ENCODE peak calls at places on chromosomes 1 and 21, in five cellular contexts. M is body of pancreas, E is mesendoderm, C is ovary, K is heart left ventricle. Z is an unnamed sample.

GRCh38 chr1:150971583-150972416 is 2.8 kb downstream of the CERS2 start:
- DNase-seq in C (no peak), E (peak; percentile 66), K (peak; percentile 28), M (peak; percentile 31), Z (no peak)

GRCh38 chr1:157073944-157074685 is 25.5 kb downstream of the ETV3L start:
- DNase-seq in C (peak; percentile 78), M (peak; percentile 81), E (peak; percentile 81), K (peak; percentile 80), Z (peak; percentile 81)

GRCh38 chr1:151132676-151133338 is 13.6 kb downstream of the SEMA6C start:
- DNase-seq in E (no peak), C (peak; percentile 75), K (no peak), M (no peak), Z (no peak)

GRCh38 chr1:36099681-36100341 is 11.1 kb downstream of the ADPRS start:
- DNase-seq in K (peak; percentile 84), E (peak; percentile 83), M (peak; percentile 76), C (peak; percentile 86), Z (peak; percentile 92)

GRCh38 chr1:116020668-116021272 is 44.5 kb downstream of the SLC22A15 start:
- DNase-seq in M (peak; percentile 67), C (no peak), E (peak; percentile 90), K (peak; percentile 61), Z (peak; percentile 66)

GRCh38 chr1:81234237-81234636 is 566.5 kb upstream of the ADGRL2 start:
- DNase-seq in E (no peak), C (no peak), K (no peak), M (no peak), Z (no peak)

GRCh38 chr21:25313891-25314646 is 293.2 kb downstream of the MRPL39 start:
- DNase-seq in C (no peak), E (no peak), K (no peak), M (no peak), Z (no peak)

GRCh38 chr1:59718064-59718988 is 96.4 kb upstream of the HOOK1 start:
- DNase-seq in C (no peak), K (no peak), E (peak; percentile 46), M (no peak), Z (no peak)

GRCh38 chr1:43451701-43452532 is 1.8 kb downstream of the HYI start:
- DNase-seq in K (no peak), E (no peak), M (no peak), C (peak; percentile 44), Z (peak; percentile 14)

GRCh38 chr1:39981957-39982356 is 27.0 kb downstream of the MFSD2A start:
- DNase-seq in E (peak; percentile 74), K (no peak), M (no peak), C (no peak), Z (no peak)

DNA sequence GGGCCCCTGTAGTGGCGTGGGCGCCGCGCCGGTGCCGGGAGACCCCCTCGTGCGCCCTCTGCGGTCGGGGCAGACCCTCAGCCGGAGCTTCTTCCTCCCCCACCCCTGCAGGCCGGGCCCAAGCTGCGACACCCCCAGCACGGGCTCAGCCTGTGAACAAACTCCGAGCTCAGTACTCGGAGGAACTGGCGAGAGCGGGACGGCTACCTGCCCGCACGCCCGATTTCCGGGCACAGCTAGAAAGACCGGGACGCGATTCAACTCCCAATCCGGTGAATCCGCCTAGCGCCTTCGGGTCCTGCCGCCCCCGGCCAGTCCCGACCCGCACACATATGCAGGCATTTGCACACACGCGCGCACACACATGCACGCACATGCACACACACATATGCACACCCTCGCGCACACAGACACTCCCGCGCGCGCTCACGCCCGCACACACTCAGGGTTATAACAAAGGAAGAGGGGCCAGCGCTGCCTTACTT is 580 bp upstream of the BLACAT1 start:
- DNase-seq in K (peak; percentile 8), C (no peak), M (no peak), E (peak; percentile 77), Z (no peak)
- H3K27me3 ChIP-seq in K (peaks cover 93% of the 10 kb centered on the region), C (peaks cover 5% of the 10 kb centered on the region), M (peaks cover 30% of the 10 kb centered on the region), E (no peaks in the 10 kb centered on the region), Z (no peaks in the 10 kb centered on the region)

GRCh38 chr21:45280178-45280821 is 7.4 kb downstream of the POFUT2 start:
- DNase-seq in C (peak; percentile 26), E (no peak), M (no peak), K (no peak), Z (peak; percentile 14)
- H3K27me3 ChIP-seq in C (no peaks in the 10 kb centered on the region), E (no peaks in the 10 kb centered on the region), M (no peaks in the 10 kb centered on the region), K (no peaks in the 10 kb centered on the region), Z (no peaks in the 10 kb centered on the region)

GRCh38 chr1:205483372-205483771 is 21.1 kb upstream of the CDK18 start:
- DNase-seq in K (no peak), C (no peak), E (no peak), M (no peak), Z (no peak)

GRCh38 chr1:205480349-205481278 is 23.9 kb upstream of the CDK18 start:
- DNase-seq in E (no peak), M (no peak), K (no peak), C (no peak), Z (no peak)

GRCh38 chr1:205481279-205481617 is 23.2 kb upstream of the CDK18 start:
- DNase-seq in K (no peak), C (no peak), M (no peak), E (no peak), Z (no peak)

GRCh38 chr1:205484985-205485967 is 19.2 kb upstream of the CDK18 start:
- DNase-seq in K (peak; percentile 58), C (peak; percentile 82), E (peak; percentile 89), M (peak; percentile 76), Z (peak; percentile 84)

GRCh38 chr1:205481629-205482071 is 22.8 kb upstream of the CDK18 start:
- DNase-seq in M (peak; percentile 13), E (no peak), C (no peak), K (no peak), Z (no peak)
- H3K27me3 ChIP-seq in M (no peaks in the 10 kb centered on the region), E (no peaks in the 10 kb centered on the region), C (no peaks in the 10 kb centered on the region), K (peaks cover 41% of the 10 kb centered on the region), Z (no peaks in the 10 kb centered on the region)

DNA sequence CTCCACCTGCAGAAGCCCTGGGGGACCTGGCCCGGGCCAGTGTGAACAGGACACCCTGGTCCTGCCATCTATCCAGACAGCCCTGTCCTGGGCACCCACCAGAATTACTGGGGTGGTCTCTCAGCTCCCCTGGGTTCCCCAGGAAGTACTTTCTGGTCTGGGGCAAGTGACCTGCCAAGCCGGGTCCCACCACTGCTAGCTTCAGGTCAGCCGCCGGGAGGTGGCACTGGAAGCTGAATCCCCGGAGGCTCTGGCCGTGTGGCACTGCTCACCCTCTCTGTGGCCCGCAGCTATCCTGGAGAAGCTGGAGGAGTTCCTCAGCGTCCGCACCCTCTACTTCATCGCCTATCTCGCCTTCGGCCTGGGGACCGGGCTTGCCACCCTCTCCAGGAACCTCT is 21.3 kb downstream of the SLC45A1 start:
- DNase-seq in E (no peak), M (no peak), K (no peak), C (no peak), Z (no peak)
- H3K27me3 ChIP-seq in E (no peaks in the 10 kb centered on the region), M (no peaks in the 10 kb centered on the region), K (no peaks in the 10 kb centered on the region), C (no peaks in the 10 kb centered on the region), Z (no peaks in the 10 kb centered on the region)

GRCh38 chr1:220892086-220892376 is 12.8 kb downstream of the HLX start:
- DNase-seq in M (no peak), E (no peak), K (no peak), C (no peak), Z (no peak)
- H3K27me3 ChIP-seq in M (peaks cover 42% of the 10 kb centered on the region), E (peaks cover 96% of the 10 kb centered on the region), K (peaks cover 100% of the 10 kb centered on the region), C (peaks cover 7% of the 10 kb centered on the region), Z (no peaks in the 10 kb centered on the region)

DNA sequence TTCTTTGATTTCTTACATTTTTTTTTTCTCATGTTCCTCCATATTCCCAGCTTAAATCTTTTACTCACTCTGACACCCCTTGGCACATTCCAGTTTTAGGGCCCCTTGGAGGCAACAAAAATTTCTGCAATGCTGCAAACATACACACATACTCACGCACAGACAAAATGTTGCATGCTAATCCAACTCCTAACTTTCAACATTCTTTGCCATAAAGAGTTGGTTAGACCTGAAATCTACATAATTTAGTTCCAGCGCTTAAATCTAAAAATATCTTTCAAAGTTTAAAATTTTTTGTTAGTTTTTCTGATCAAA is 103.9 kb downstream of the PTPN14 start:
- DNase-seq in C (no peak), K (no peak), M (no peak), E (no peak), Z (no peak)
- H3K27me3 ChIP-seq in C (no peaks in the 10 kb centered on the region), K (no peaks in the 10 kb centered on the region), M (no peaks in the 10 kb centered on the region), E (no peaks in the 10 kb centered on the region), Z (no peaks in the 10 kb centered on the region)

DNA sequence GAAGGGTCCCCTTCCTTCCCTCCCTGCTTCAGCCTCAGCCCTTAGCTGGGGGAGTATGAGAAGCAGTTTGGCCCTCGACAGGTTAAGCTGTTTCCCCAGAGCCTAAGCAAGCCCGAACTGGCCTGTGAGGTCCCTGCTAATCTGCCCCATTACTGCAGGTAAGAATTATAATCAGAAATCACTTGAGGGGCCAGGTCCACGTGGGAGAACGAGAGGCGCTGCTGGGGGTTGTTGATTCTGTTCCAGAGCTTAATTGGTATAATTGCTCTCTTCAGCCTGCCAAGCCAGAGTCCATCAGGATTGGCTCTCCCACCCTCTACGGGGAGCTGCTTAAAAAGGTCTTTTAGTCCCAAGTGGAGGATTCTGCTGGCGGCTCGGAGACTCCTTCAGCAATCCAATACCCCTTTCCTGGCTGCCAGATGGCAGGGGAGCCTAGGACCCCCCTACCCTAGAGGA is 70.8 kb downstream of the UBE2T start:
- DNase-seq in C (no peak), K (no peak), E (no peak), M (no peak), Z (peak; percentile 35)
- H3K27me3 ChIP-seq in C (no peaks in the 10 kb centered on the region), K (no peaks in the 10 kb centered on the region), E (no peaks in the 10 kb centered on the region), M (no peaks in the 10 kb centered on the region), Z (no peaks in the 10 kb centered on the region)

GRCh38 chr1:228211871-228212414 is 4.1 kb downstream of the OBSCN start:
- DNase-seq in K (no peak), M (no peak), C (no peak), E (no peak), Z (peak; percentile 45)
- H3K27me3 ChIP-seq in K (peaks cover 6% of the 10 kb centered on the region), M (peaks cover 7% of the 10 kb centered on the region), C (no peaks in the 10 kb centered on the region), E (no peaks in the 10 kb centered on the region), Z (no peaks in the 10 kb centered on the region)

DNA sequence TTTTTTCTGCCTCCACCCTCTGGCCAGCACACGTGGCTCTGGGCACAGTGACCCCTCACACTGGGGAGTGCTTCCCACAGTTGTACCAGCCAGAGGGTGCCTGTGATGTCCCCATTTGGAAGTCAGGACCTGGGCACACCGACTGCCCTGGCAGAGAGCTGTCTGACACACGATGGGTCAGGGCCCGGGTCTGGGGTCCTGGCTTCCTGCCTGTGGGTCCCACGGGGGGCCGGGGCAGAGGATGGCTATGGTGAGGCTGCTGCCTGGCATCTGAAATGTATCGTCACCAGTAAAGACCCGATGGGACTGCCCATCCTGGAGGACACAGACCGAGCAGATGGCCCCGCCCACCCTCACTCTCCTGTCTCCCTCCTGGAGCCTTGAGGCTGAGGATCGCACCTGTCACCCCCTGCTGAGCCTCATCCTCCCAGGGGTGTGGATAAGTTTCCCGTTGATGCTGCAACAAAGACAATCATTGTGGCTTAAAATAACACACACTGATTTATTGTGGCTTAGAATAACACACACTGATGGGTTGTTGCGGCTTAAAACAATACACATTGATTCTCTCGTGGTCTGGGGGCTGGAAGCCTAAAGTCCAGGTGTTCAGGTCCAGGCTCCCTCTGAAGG is 88.8 kb upstream of the TTC34 start:
- DNase-seq in C (no peak), M (no peak), K (no peak), E (no peak), Z (no peak)
- H3K27me3 ChIP-seq in C (no peaks in the 10 kb centered on the region), M (no peaks in the 10 kb centered on the region), K (peaks cover 25% of the 10 kb centered on the region), E (no peaks in the 10 kb centered on the region), Z (no peaks in the 10 kb centered on the region)

DNA sequence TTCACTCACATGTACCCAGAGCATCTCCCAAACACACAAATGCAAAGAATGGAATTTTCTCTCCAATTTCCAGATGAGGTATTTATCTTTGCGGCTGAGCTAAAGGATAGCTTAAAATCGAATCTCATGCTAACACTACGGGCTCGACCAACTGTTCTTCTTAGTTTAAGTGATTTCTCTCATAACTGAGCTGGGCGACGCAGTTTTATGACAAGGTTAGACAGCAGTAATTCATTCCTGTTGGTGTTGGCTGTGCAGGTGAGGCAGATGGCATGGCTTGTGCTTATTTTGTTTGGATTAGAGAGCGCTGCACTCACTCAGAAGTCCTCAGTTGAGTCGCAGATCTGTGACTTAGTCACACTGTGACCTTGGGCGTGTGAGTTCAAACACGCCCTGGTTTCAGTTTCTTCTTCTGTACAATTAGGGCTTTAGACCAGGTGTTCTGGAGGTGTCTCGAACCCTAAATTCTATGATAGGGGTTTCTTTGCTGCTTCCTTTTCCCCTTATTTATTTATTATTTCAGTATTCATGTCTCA is 41.5 kb upstream of the MRPS6 start:
- DNase-seq in M (no peak), K (no peak), E (no peak), C (no peak), Z (no peak)
- H3K27me3 ChIP-seq in M (no peaks in the 10 kb centered on the region), K (no peaks in the 10 kb centered on the region), E (no peaks in the 10 kb centered on the region), C (no peaks in the 10 kb centered on the region), Z (no peaks in the 10 kb centered on the region)